ENCODE peak calls at places on chromosome 5, in five cellular contexts. T is heart right ventricle, W is psoas muscle, K is right lobe of liver, A is SW 1271. B is an unnamed sample.

GRCh38 chr5:3684771-3685354 is 89.2 kb downstream of the IRX1 start:
- DNase-seq in K (no peak), A (no peak), W (no peak), T (no peak), B (no peak)

GRCh38 chr5:155260798-155261197 is 247.2 kb downstream of the KIF4B start:
- DNase-seq in W (no peak), K (no peak), A (no peak), T (no peak), B (no peak)

GRCh38 chr5:76372320-76373054 is 30.6 kb upstream of the IQGAP2 start:
- DNase-seq in T (no peak), K (no peak), A (peak), W (no peak), B (peak)

GRCh38 chr5:21121213-21121612 is 1133.2 kb upstream of the CDH18 start:
- DNase-seq in K (no peak), W (no peak), T (no peak), A (no peak), B (no peak)

GRCh38 chr5:53963958-53964357 is 346.4 kb downstream of the ARL15 start:
- DNase-seq in T (no peak), K (no peak), A (no peak), W (no peak), B (no peak)

GRCh38 chr5:38650540-38651275 is 94.3 kb upstream of the LIFR start:
- DNase-seq in A (no peak), W (no peak), T (no peak), K (no peak), B (no peak)

GRCh38 chr5:125293223-125293622 is 546.8 kb upstream of the ZNF608 start:
- DNase-seq in W (no peak), A (no peak), T (no peak), K (no peak), B (no peak)

GRCh38 chr5:81181576-81182316 is 51.4 kb upstream of the CKMT2 start:
- DNase-seq in W (no peak), A (no peak), K (no peak), T (no peak), B (no peak)

GRCh38 chr5:57466544-57466943 is 16.1 kb downstream of the ACTBL2 start:
- DNase-seq in A (no peak), T (no peak), K (no peak), W (no peak), B (no peak)

GRCh38 chr5:140075371-140075770 is 32.3 kb upstream of the NRG2 start:
- DNase-seq in T (no peak), W (no peak), K (no peak), A (no peak), B (no peak)

B was measured in pancreas.